ENCODE peak calls at places on chromosomes 13 and 19, in eight cellular contexts. One of them, this sample, is unnamed.

GRCh38 chr19:34904521-34904845 is 22.2 kb upstream of the ZNF30 start:
- DNase-seq in GM23338: peak
- DNase-seq in stomach: no peak
- DNase-seq in breast epithelium: no peak
- DNase-seq in transverse colon: no peak
- DNase-seq in GM12878: no peak
- DNase-seq in K562: no peak
- DNase-seq in upper lobe of left lung: no peak
- DNase-seq in this sample: no peak

GRCh38 chr13:26605845-26606244 is 48.4 kb downstream of the WASF3 start:
- DNase-seq in GM23338: peak
- DNase-seq in stomach: no peak
- DNase-seq in breast epithelium: no peak
- DNase-seq in transverse colon: no peak
- DNase-seq in GM12878: no peak
- DNase-seq in K562: peak
- DNase-seq in upper lobe of left lung: no peak
- DNase-seq in this sample: no peak

GRCh38 chr19:43332058-43332922 is 21.2 kb upstream of the CD177 start:
- DNase-seq in GM23338: peak
- DNase-seq in stomach: no peak
- DNase-seq in breast epithelium: no peak
- DNase-seq in transverse colon: no peak
- DNase-seq in GM12878: no peak
- DNase-seq in K562: no peak
- DNase-seq in upper lobe of left lung: no peak
- DNase-seq in this sample: no peak

GRCh38 chr13:27038323-27038722 is 133.3 kb downstream of the USP12 start:
- DNase-seq in GM23338: no peak
- DNase-seq in stomach: no peak
- DNase-seq in breast epithelium: no peak
- DNase-seq in transverse colon: no peak
- DNase-seq in GM12878: no peak
- DNase-seq in K562: no peak
- DNase-seq in upper lobe of left lung: no peak
- DNase-seq in this sample: no peak

GRCh38 chr19:19591133-19591825 is 27.2 kb downstream of the PBX4 start:
- DNase-seq in GM23338: peak
- DNase-seq in stomach: peak
- DNase-seq in breast epithelium: no peak
- DNase-seq in transverse colon: peak
- DNase-seq in GM12878: peak
- DNase-seq in K562: no peak
- DNase-seq in upper lobe of left lung: no peak
- DNase-seq in this sample: no peak

GRCh38 chr13:111654531-111654930 is 334.1 kb downstream of the TEX29 start:
- DNase-seq in GM23338: no peak
- DNase-seq in stomach: no peak
- DNase-seq in breast epithelium: no peak
- DNase-seq in transverse colon: no peak
- DNase-seq in GM12878: no peak
- DNase-seq in K562: no peak
- DNase-seq in upper lobe of left lung: no peak
- DNase-seq in this sample: no peak

GRCh38 chr19:10295305-10295846 is 5.6 kb downstream of the ICAM5 start:
- DNase-seq in GM23338: peak
- DNase-seq in stomach: peak
- DNase-seq in breast epithelium: no peak
- DNase-seq in transverse colon: peak
- DNase-seq in GM12878: no peak
- DNase-seq in K562: peak
- DNase-seq in upper lobe of left lung: peak
- DNase-seq in this sample: peak

GRCh38 chr19:10662384-10663251 is 8.5 kb downstream of the ILF3 start:
- DNase-seq in GM23338: no peak
- DNase-seq in stomach: no peak
- DNase-seq in breast epithelium: no peak
- DNase-seq in transverse colon: no peak
- DNase-seq in GM12878: no peak
- DNase-seq in K562: no peak
- DNase-seq in upper lobe of left lung: no peak
- DNase-seq in this sample: no peak

GRCh38 chr13:41716236-41716635 is 244.7 kb downstream of the VWA8 start:
- DNase-seq in GM23338: no peak
- DNase-seq in stomach: no peak
- DNase-seq in breast epithelium: no peak
- DNase-seq in transverse colon: no peak
- DNase-seq in GM12878: no peak
- DNase-seq in K562: no peak
- DNase-seq in upper lobe of left lung: no peak
- DNase-seq in this sample: no peak

GRCh38 chr19:13085673-13086072 is 17.0 kb downstream of the LYL1 start:
- DNase-seq in GM23338: no peak
- DNase-seq in stomach: no peak
- DNase-seq in breast epithelium: no peak
- DNase-seq in transverse colon: no peak
- DNase-seq in GM12878: no peak
- DNase-seq in K562: no peak
- DNase-seq in upper lobe of left lung: no peak
- DNase-seq in this sample: no peak

GRCh38 chr13:111461445-111462149 is 141.2 kb downstream of the TEX29 start:
- DNase-seq in GM23338: no peak
- DNase-seq in stomach: no peak
- DNase-seq in breast epithelium: no peak
- DNase-seq in transverse colon: no peak
- DNase-seq in GM12878: no peak
- DNase-seq in K562: no peak
- DNase-seq in upper lobe of left lung: peak
- DNase-seq in this sample: no peak

GRCh38 chr13:100389617-100390016 is 199.0 kb downstream of the GGACT start:
- DNase-seq in GM23338: no peak
- DNase-seq in stomach: no peak
- DNase-seq in breast epithelium: no peak
- DNase-seq in transverse colon: no peak
- DNase-seq in GM12878: no peak
- DNase-seq in K562: no peak
- DNase-seq in upper lobe of left lung: no peak
- DNase-seq in this sample: no peak

GRCh38 chr13:111903143-111903542 is 163.8 kb upstream of the SOX1 start:
- DNase-seq in GM23338: no peak
- DNase-seq in stomach: no peak
- DNase-seq in breast epithelium: no peak
- DNase-seq in transverse colon: no peak
- DNase-seq in GM12878: no peak
- DNase-seq in K562: no peak
- DNase-seq in upper lobe of left lung: no peak
- DNase-seq in this sample: no peak

GRCh38 chr13:20127263-20127562 is 33.6 kb downstream of the GJA3 start:
- DNase-seq in GM23338: no peak
- DNase-seq in stomach: no peak
- DNase-seq in breast epithelium: no peak
- DNase-seq in transverse colon: no peak
- DNase-seq in GM12878: no peak
- DNase-seq in K562: no peak
- DNase-seq in upper lobe of left lung: no peak
- DNase-seq in this sample: peak

GRCh38 chr19:51002542-51003311 is 1.3 kb upstream of the KLK8 start:
- DNase-seq in GM23338: peak
- DNase-seq in stomach: no peak
- DNase-seq in breast epithelium: no peak
- DNase-seq in transverse colon: no peak
- DNase-seq in GM12878: no peak
- DNase-seq in K562: peak
- DNase-seq in upper lobe of left lung: peak
- DNase-seq in this sample: peak

GRCh38 chr13:114090476-114090875 is 41.9 kb downstream of the RASA3 start:
- DNase-seq in GM23338: no peak
- DNase-seq in stomach: no peak
- DNase-seq in breast epithelium: peak
- DNase-seq in transverse colon: peak
- DNase-seq in GM12878: no peak
- DNase-seq in K562: no peak
- DNase-seq in upper lobe of left lung: no peak
- DNase-seq in this sample: no peak

GRCh38 chr13:112849500-112849899 is 119.5 kb upstream of the MCF2L start:
- DNase-seq in GM23338: no peak
- DNase-seq in stomach: no peak
- DNase-seq in breast epithelium: no peak
- DNase-seq in transverse colon: no peak
- DNase-seq in GM12878: no peak
- DNase-seq in K562: no peak
- DNase-seq in upper lobe of left lung: no peak
- DNase-seq in this sample: peak

GRCh38 chr13:48154671-48155070 is 59.8 kb upstream of the MED4 start:
- DNase-seq in GM23338: no peak
- DNase-seq in stomach: no peak
- DNase-seq in breast epithelium: no peak
- DNase-seq in transverse colon: no peak
- DNase-seq in GM12878: no peak
- DNase-seq in K562: no peak
- DNase-seq in upper lobe of left lung: no peak
- DNase-seq in this sample: no peak

GRCh38 chr19:5128251-5128931 is 159.5 kb downstream of the KDM4B start:
- DNase-seq in GM23338: peak
- DNase-seq in stomach: peak
- DNase-seq in breast epithelium: no peak
- DNase-seq in transverse colon: no peak
- DNase-seq in GM12878: no peak
- DNase-seq in K562: peak
- DNase-seq in upper lobe of left lung: peak
- DNase-seq in this sample: no peak

GRCh38 chr19:55080915-55081772 is 5.5 kb downstream of the EPS8L1 start:
- DNase-seq in GM23338: peak
- DNase-seq in stomach: peak
- DNase-seq in breast epithelium: peak
- DNase-seq in transverse colon: peak
- DNase-seq in GM12878: peak
- DNase-seq in K562: peak
- DNase-seq in upper lobe of left lung: peak
- DNase-seq in this sample: peak

GRCh38 chr19:35608250-35608649 is 4.3 kb upstream of the HAUS5 start:
- DNase-seq in GM23338: no peak
- DNase-seq in stomach: no peak
- DNase-seq in breast epithelium: no peak
- DNase-seq in transverse colon: no peak
- DNase-seq in GM12878: no peak
- DNase-seq in K562: no peak
- DNase-seq in upper lobe of left lung: no peak
- DNase-seq in this sample: no peak

GRCh38 chr13:65378943-65379519 is 1851.1 kb downstream of the PCDH9 start:
- DNase-seq in GM23338: peak
- DNase-seq in stomach: no peak
- DNase-seq in breast epithelium: no peak
- DNase-seq in transverse colon: no peak
- DNase-seq in GM12878: no peak
- DNase-seq in K562: no peak
- DNase-seq in upper lobe of left lung: no peak
- DNase-seq in this sample: no peak

GRCh38 chr19:18086590-18087138 is at the start of gene IL12RB1:
- DNase-seq in GM23338: no peak
- DNase-seq in stomach: peak
- DNase-seq in breast epithelium: no peak
- DNase-seq in transverse colon: peak
- DNase-seq in GM12878: peak
- DNase-seq in K562: no peak
- DNase-seq in upper lobe of left lung: no peak
- DNase-seq in this sample: peak

GRCh38 chr13:98570929-98571372 is 6.0 kb downstream of the STK24 start:
- DNase-seq in GM23338: no peak
- DNase-seq in stomach: peak
- DNase-seq in breast epithelium: no peak
- DNase-seq in transverse colon: peak
- DNase-seq in GM12878: peak
- DNase-seq in K562: no peak
- DNase-seq in upper lobe of left lung: no peak
- DNase-seq in this sample: no peak
- H3K4me3 ChIP-seq in GM23338: peak
- H3K4me3 ChIP-seq in stomach: peak
- H3K4me3 ChIP-seq in breast epithelium: no peak
- H3K4me3 ChIP-seq in transverse colon: peak
- H3K4me3 ChIP-seq in GM12878: peak
- H3K4me3 ChIP-seq in K562: peak
- H3K4me3 ChIP-seq in upper lobe of left lung: peak
- H3K4me3 ChIP-seq in this sample: peak

GRCh38 chr19:3433313-3433712 is 47.0 kb downstream of the SMIM24 start:
- DNase-seq in GM23338: no peak
- DNase-seq in stomach: no peak
- DNase-seq in breast epithelium: no peak
- DNase-seq in transverse colon: no peak
- DNase-seq in GM12878: no peak
- DNase-seq in K562: no peak
- DNase-seq in upper lobe of left lung: peak
- DNase-seq in this sample: peak
- H3K27ac ChIP-seq in GM23338: no peak
- H3K27ac ChIP-seq in stomach: peak
- H3K27ac ChIP-seq in breast epithelium: peak
- H3K27ac ChIP-seq in transverse colon: peak
- H3K27ac ChIP-seq in GM12878: no peak
- H3K27ac ChIP-seq in K562: no peak
- H3K27ac ChIP-seq in upper lobe of left lung: peak
- H3K27ac ChIP-seq in this sample: peak

GRCh38 chr13:40145139-40145538 is 489.7 kb downstream of the COG6 start:
- DNase-seq in GM23338: no peak
- DNase-seq in stomach: no peak
- DNase-seq in breast epithelium: no peak
- DNase-seq in transverse colon: no peak
- DNase-seq in GM12878: no peak
- DNase-seq in K562: no peak
- DNase-seq in upper lobe of left lung: no peak
- DNase-seq in this sample: no peak
- TF ChIP-seq POLR2AphosphoS5 in GM23338: no peak
- TF ChIP-seq POLR2AphosphoS5 in stomach: no peak
- TF ChIP-seq POLR2AphosphoS5 in breast epithelium: no peak
- TF ChIP-seq POLR2AphosphoS5 in transverse colon: no peak
- TF ChIP-seq POLR2AphosphoS5 in GM12878: no peak
- TF ChIP-seq POLR2AphosphoS5 in K562: no peak
- TF ChIP-seq POLR2AphosphoS5 in upper lobe of left lung: no peak
- TF ChIP-seq POLR2AphosphoS5 in this sample: no peak

DNA sequence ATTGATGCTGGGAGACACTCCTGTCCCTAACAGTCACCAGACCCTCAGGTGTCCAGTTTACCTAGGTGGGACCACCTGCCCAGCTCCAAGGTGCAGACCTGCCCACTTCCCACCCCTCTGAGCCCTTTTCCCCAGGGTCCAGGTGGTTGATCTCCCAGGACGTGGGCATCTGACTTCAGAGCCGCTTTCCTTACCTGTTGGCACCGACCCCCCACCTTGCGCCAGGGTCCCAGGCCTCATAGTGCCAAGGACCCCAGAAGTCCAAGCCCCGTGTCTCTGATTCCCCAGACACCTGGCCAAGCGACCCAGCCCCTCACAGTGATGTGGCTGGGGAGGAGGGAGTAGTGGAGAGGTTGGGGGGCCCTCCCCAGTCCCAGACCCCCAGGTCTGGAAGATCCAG is 9.6 kb upstream of the BBC3 start:
- DNase-seq in GM23338: no peak
- DNase-seq in stomach: no peak
- DNase-seq in breast epithelium: no peak
- DNase-seq in transverse colon: no peak
- DNase-seq in GM12878: no peak
- DNase-seq in K562: no peak
- DNase-seq in upper lobe of left lung: no peak
- DNase-seq in this sample: no peak
- H3K4me3 ChIP-seq in GM23338: peak
- H3K4me3 ChIP-seq in stomach: no peak
- H3K4me3 ChIP-seq in breast epithelium: no peak
- H3K4me3 ChIP-seq in transverse colon: no peak
- H3K4me3 ChIP-seq in GM12878: no peak
- H3K4me3 ChIP-seq in K562: no peak
- H3K4me3 ChIP-seq in upper lobe of left lung: no peak
- H3K4me3 ChIP-seq in this sample: no peak

This sample was measured in spleen.